ENCODE peak calls at places on chromosome 12, in five cellular contexts. L is lung, Q is WERI-Rb-1, J is neural progenitor cell, P is A549. N is an unnamed sample. For H3K9me3, the result is how much of the 10 kb centered on the place peaks cover.

GRCh38 chr12:28568083-28568482 is 377.8 kb downstream of the CCDC91 start:
- DNase-seq in P (peak), J (no peak), Q (peak), L (no peak), N (no peak)

GRCh38 chr12:96233941-96234461 is 39.8 kb downstream of the ELK3 start:
- DNase-seq in L (peak), J (no peak), P (no peak), Q (peak), N (peak)

GRCh38 chr12:113846883-113847282 is 119.2 kb downstream of the RBM19 start:
- DNase-seq in J (no peak), L (no peak), P (no peak), Q (no peak), N (no peak)

GRCh38 chr12:13635709-13636108 is 345.7 kb downstream of the GRIN2B start:
- DNase-seq in P (no peak), J (no peak), Q (no peak), L (no peak), N (no peak)

GRCh38 chr12:27905285-27906126 is 67.0 kb downstream of the PTHLH start:
- DNase-seq in L (no peak), J (no peak), P (no peak), Q (no peak), N (no peak)

GRCh38 chr12:57214398-57214781 is 2.2 kb upstream of the NXPH4 start:
- DNase-seq in J (peak), L (peak), P (peak), Q (peak), N (peak)

GRCh38 chr12:15956010-15956409 is 44.9 kb downstream of the DERA start:
- DNase-seq in Q (no peak), P (no peak), L (no peak), J (no peak), N (no peak)

GRCh38 chr12:18296909-18297280 is 35.6 kb downstream of the PIK3C2G start:
- DNase-seq in J (no peak), L (no peak), Q (no peak), P (no peak), N (no peak)

GRCh38 chr12:24979971-24980730 is 31.2 kb upstream of the BCAT1 start:
- DNase-seq in P (no peak), L (no peak), J (peak), Q (no peak), N (no peak)

GRCh38 chr12:104279164-104279563 is 24.4 kb upstream of the EID3 start:
- DNase-seq in L (no peak), P (no peak), J (no peak), Q (no peak), N (no peak)

GRCh38 chr12:104720346-104721064 is 237.6 kb downstream of the SLC41A2 start:
- DNase-seq in J (no peak), P (no peak), Q (no peak), L (no peak), N (no peak)

GRCh38 chr12:108373111-108373510 is 34.0 kb upstream of the CMKLR1 start:
- DNase-seq in Q (no peak), J (peak), L (no peak), P (no peak), N (no peak)

GRCh38 chr12:54213084-54213483 is 24.3 kb upstream of the SMUG1 start:
- DNase-seq in Q (no peak), L (no peak), P (no peak), J (no peak), N (no peak)
- TF ChIP-seq CTCF in Q (no peak), L (no peak), P (no peak), J (peak), N (no peak)

DNA sequence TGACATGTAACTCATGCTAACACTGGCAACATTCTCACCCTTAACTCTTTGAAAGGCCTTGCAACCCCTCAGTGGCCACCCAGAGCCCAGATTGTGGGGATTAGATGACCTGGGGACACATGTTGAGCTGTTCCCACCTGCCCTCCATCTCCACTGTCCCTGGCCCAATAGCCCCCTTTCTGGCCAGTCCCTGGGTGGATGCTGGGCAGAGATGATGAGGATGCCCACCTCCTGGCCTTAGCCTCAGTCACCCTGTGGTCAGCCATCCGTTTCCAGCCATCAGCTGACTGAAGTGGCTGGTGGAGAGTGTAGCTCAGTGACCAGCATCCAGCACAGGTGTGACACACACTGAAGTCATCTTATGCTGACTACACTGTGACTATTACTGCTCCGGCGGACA is 4.7 kb downstream of the ANHX start:
- DNase-seq in J (no peak), P (no peak), L (no peak), Q (no peak), N (no peak)
- H3K9me3 ChIP-seq in J (under half), P (half or more), L (under half), Q (under half), N (under half)

DNA sequence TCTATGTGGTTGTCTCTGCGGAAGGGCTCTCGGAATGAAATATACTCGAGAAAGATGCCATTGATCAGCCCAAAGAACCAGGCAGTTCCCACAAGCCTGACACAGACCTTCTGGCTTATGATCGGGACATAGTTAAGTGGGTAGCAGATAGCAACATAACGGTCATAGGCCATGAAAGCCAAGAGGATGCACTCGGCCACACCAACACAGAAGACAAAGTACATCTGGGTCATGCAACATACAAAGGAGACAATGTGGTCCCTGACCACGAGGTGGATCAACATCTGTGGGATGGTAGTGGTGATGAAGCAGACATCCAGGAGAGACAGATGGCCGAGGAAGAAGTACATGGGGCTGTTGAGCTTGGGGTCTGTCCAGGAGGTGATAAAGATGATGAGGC is 326 bp downstream of the OR10AD1 start:
- DNase-seq in L (no peak), P (no peak), Q (no peak), J (no peak), N (no peak)
- TF ChIP-seq CTCF in L (no peak), P (no peak), Q (no peak), J (no peak), N (no peak)

GRCh38 chr12:131827961-131828534 is at the start of gene MMP17:
- DNase-seq in J (peak), P (peak), Q (peak), L (no peak), N (no peak)

GRCh38 chr12:131829795-131830334 is 1.7 kb downstream of the MMP17 start:
- DNase-seq in Q (no peak), J (peak), P (no peak), L (no peak), N (no peak)

GRCh38 chr12:131830335-131831020 is 2.3 kb downstream of the MMP17 start:
- DNase-seq in Q (peak), P (peak), J (peak), L (peak), N (peak)

GRCh38 chr12:131828671-131829350 is 618 bp downstream of the MMP17 start:
- DNase-seq in J (peak), P (no peak), L (no peak), Q (peak), N (no peak)

DNA sequence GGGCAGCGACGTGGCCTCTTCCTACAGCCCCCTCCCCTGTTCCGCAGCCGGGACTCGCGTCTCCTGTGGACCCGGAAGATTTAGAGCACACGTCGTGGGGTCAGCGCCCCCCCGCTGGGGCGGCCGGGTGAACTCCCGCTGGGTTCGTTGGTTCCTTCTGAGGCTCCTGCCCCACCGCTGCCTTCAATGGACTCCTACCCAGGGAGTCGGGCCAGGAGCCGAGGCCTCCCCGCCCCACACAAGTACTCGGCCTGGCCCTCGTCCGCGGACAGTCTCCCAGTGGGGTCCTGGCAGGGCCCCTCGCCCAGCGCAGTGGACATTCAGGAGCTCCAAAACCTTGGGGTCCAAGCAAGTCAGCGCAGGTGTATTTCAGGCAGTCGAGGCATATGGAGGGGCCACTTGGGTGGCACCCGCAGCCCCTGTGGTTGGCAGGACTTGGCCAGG is 1.2 kb downstream of the MMP17 start:
- DNase-seq in J (peak), P (no peak), Q (no peak), L (no peak), N (no peak)
- H3K9me3 ChIP-seq in J (under half), P (under half), Q (under half), L (under half), N (under half)

GRCh38 chr12:127500513-127500912 is 766.5 kb upstream of the TMEM132C start:
- DNase-seq in L (no peak), J (no peak), P (no peak), Q (no peak), N (no peak)

GRCh38 chr12:127494961-127495915 is 771.7 kb upstream of the TMEM132C start:
- DNase-seq in P (no peak), Q (no peak), J (no peak), L (no peak), N (no peak)

GRCh38 chr12:127501916-127502315 is 765.1 kb upstream of the TMEM132C start:
- DNase-seq in P (no peak), Q (no peak), L (no peak), J (no peak), N (no peak)

DNA sequence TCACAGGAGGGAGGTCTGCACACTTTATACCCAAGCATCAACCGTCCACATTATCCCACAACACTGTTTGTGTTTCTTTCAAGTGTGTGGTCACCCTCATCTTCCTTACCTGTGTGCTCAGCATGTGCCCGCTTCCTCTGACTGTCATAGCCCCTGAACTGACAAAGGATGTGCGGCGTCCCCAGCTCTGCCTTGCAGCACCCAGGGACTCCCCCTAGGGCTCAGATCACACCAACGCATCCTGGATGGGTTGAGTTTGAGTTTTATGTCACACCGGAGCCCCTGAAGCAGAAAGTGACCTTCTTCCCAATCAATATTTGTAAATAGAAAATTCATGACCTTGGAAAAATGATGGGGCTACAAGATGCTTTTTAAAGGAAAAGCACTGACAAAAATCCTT is 770.7 kb upstream of the TMEM132C start:
- DNase-seq in P (no peak), L (no peak), Q (peak), J (peak), N (no peak)
- TF ChIP-seq CTCF in P (no peak), L (no peak), Q (peak), J (peak), N (no peak)

GRCh38 chr12:8831116-8831515 is 8.7 kb downstream of the A2ML1 start:
- DNase-seq in P (no peak), Q (no peak), L (no peak), J (no peak), N (no peak)

GRCh38 chr12:8829621-8830020 is 7.2 kb downstream of the A2ML1 start:
- DNase-seq in Q (no peak), J (no peak), P (no peak), L (no peak), N (no peak)

GRCh38 chr12:8837291-8837690 is 14.9 kb downstream of the A2ML1 start:
- DNase-seq in Q (no peak), P (no peak), L (no peak), J (no peak), N (no peak)

GRCh38 chr12:8832500-8832899 is 10.1 kb downstream of the A2ML1 start:
- DNase-seq in L (no peak), P (no peak), Q (no peak), J (no peak), N (no peak)

GRCh38 chr12:8834230-8834629 is 11.8 kb downstream of the A2ML1 start:
- DNase-seq in J (no peak), Q (no peak), P (no peak), L (no peak), N (no peak)
- H3K9me3 ChIP-seq in J (under half), Q (under half), P (under half), L (under half), N (under half)

GRCh38 chr12:116278259-116278595 is 734 bp upstream of the MED13L start:
- DNase-seq in Q (no peak), J (no peak), L (no peak), P (no peak), N (no peak)

GRCh38 chr12:116276433-116277216 is 868 bp downstream of the MED13L start:
- DNase-seq in L (peak), J (peak), Q (peak), P (peak), N (peak)

GRCh38 chr12:116278667-116279066 is 1.2 kb upstream of the MED13L start:
- DNase-seq in P (no peak), L (no peak), Q (no peak), J (no peak), N (no peak)

GRCh38 chr12:116274552-116275375 is 2.7 kb downstream of the MED13L start:
- DNase-seq in Q (no peak), L (no peak), J (no peak), P (no peak), N (no peak)

DNA sequence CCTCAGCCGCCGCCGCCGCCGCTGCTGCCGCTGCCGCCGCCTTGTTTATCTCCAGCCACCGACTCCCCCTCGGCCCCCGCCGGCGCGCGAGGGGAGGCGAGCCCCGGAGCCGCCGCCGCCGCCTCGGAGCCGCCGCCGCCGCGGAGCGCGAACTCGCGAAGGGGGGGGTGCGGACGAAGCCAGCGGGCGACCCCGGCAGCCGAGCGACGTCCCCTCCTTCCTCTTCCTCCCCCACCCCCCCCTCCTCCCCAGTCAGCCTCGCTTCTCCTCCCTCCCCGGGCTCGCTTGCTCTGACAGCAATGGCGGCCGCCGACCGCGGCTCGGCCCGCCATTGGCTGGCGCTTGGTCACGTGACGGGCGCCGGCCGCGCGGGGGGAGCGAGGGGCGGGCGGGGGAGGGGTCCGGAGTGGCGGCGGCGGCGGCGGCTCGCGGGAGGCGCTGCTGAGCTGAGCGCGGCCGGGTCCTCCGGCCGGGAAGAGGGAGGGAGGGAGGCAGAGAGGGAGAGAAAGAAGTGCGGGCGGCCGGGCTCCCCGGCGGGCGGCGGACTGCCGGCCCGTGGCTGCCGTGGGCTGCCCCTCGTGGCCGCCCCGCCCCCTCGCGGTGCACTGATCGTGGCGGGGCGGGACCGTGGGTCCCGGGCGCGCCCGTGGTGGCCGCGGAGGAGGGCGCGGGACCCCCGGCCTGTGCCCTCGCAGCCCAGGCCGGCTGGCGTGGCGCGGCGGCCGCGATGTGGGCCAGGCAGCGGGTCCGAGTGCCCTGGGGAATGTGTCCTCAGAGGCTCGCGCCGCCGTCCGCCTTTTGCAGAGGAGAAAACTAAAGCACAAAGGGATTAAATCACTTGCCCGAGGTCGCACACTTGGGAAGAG is at the start of gene MED13L:
- DNase-seq in J (peak), Q (peak), P (peak), L (peak), N (peak)
- TF ChIP-seq CTCF in J (peak), Q (peak), P (peak), L (peak), N (no peak)

N was measured in pancreas.